ENCODE peak calls at places on chromosome 5, in nine cellular contexts. D, T, O, M, S, F, Z, C and B are unnamed samples.
A peak's percentile ranks its signal among the peaks of the same experiment; 100 is the strongest.

GRCh38 chr5:179907570-179908324 is at the start of gene TBC1D9B:
- DNase-seq in D (peak; percentile 83), T (no peak), O (peak; percentile 65), M (peak; percentile 67), S (peak; percentile 39), F (peak; percentile 57), Z (no peak), C (no peak), B (peak; percentile 78)

GRCh38 chr5:177366528-177367322 is 9.0 kb downstream of the RGS14 start:
- DNase-seq in D (peak; percentile 94), T (no peak), O (peak; percentile 74), M (no peak), S (no peak), F (no peak), Z (no peak), C (peak; percentile 85), B (no peak)

GRCh38 chr5:8683528-8683927 is 814.6 kb downstream of the MTRR start:
- DNase-seq in D (no peak), T (no peak), O (no peak), M (no peak), S (no peak), F (no peak), Z (no peak), C (no peak), B (no peak)

GRCh38 chr5:112534564-112534963 is 115.5 kb upstream of the EPB41L4A start:
- DNase-seq in D (no peak), T (no peak), O (no peak), M (no peak), S (no peak), F (no peak), Z (no peak), C (no peak), B (no peak)

GRCh38 chr5:113067635-113068344 is 91.2 kb downstream of the DCP2 start:
- DNase-seq in D (no peak), T (no peak), O (no peak), M (no peak), S (no peak), F (no peak), Z (no peak), C (no peak), B (no peak)

GRCh38 chr5:170572453-170572852 is 68.6 kb downstream of the KCNIP1 start:
- DNase-seq in D (no peak), T (no peak), O (peak; percentile 74), M (no peak), S (no peak), F (no peak), Z (no peak), C (no peak), B (no peak)

GRCh38 chr5:169796731-169797130 is 159.7 kb downstream of the DOCK2 start:
- DNase-seq in D (no peak), T (no peak), O (no peak), M (no peak), S (no peak), F (no peak), Z (no peak), C (no peak), B (no peak)

GRCh38 chr5:33997331-33997983 is 10.4 kb downstream of the AMACR start:
- DNase-seq in D (peak; percentile 67), T (peak; percentile 19), O (peak; percentile 65), M (peak; percentile 77), S (peak; percentile 88), F (no peak), Z (no peak), C (peak; percentile 35), B (no peak)

GRCh38 chr5:1204693-1205242 is 3.4 kb downstream of the SLC6A19 start:
- DNase-seq in D (peak; percentile 59), T (peak; percentile 6), O (peak; percentile 13), M (no peak), S (no peak), F (no peak), Z (peak; percentile 33), C (no peak), B (no peak)